ENCODE peak calls at places on chromosomes 4 and X, in four cellular contexts. One of them, this sample, is unnamed.

GRCh38 chr4:125498981-125499380 is 184.2 kb downstream of the FAT4 start:
- DNase-seq in effector memory CD4-positive, alpha-beta T cell: no peak
- DNase-seq in HCT116: no peak
- DNase-seq in OCI-LY7: no peak
- DNase-seq in this sample: no peak

GRCh38 chr4:23305026-23305425 is 584.8 kb downstream of the PPARGC1A start:
- DNase-seq in OCI-LY7: no peak
- DNase-seq in effector memory CD4-positive, alpha-beta T cell: no peak
- DNase-seq in HCT116: no peak
- DNase-seq in this sample: peak; percentile 45

GRCh38 chr4:37555324-37555723 is 130.9 kb downstream of the RELL1 start:
- DNase-seq in OCI-LY7: no peak
- DNase-seq in effector memory CD4-positive, alpha-beta T cell: no peak
- DNase-seq in HCT116: no peak
- DNase-seq in this sample: no peak

GRCh38 chr4:116020141-116020722 is 906.8 kb upstream of the NDST4 start:
- DNase-seq in OCI-LY7: peak; percentile 13
- DNase-seq in effector memory CD4-positive, alpha-beta T cell: no peak
- DNase-seq in HCT116: peak; percentile 27
- DNase-seq in this sample: no peak

GRCh38 chrX:74890676-74891430 is 34.4 kb downstream of the NEXMIF start:
- DNase-seq in OCI-LY7: no peak
- DNase-seq in effector memory CD4-positive, alpha-beta T cell: no peak
- DNase-seq in HCT116: no peak
- DNase-seq in this sample: no peak

GRCh38 chr4:91325495-91325894 is 978.3 kb upstream of the GRID2 start:
- DNase-seq in effector memory CD4-positive, alpha-beta T cell: no peak
- DNase-seq in OCI-LY7: no peak
- DNase-seq in HCT116: peak; percentile 1
- DNase-seq in this sample: peak; percentile 73

GRCh38 chrX:10393899-10394298 is 226.5 kb downstream of the MID1 start:
- DNase-seq in HCT116: no peak
- DNase-seq in OCI-LY7: no peak
- DNase-seq in effector memory CD4-positive, alpha-beta T cell: no peak
- DNase-seq in this sample: no peak

GRCh38 chrX:15413101-15413500 is 28.9 kb upstream of the VEGFD start:
- DNase-seq in effector memory CD4-positive, alpha-beta T cell: no peak
- DNase-seq in HCT116: no peak
- DNase-seq in OCI-LY7: no peak
- DNase-seq in this sample: no peak

GRCh38 chrX:101370888-101371504 is 15.0 kb downstream of the BTK start:
- DNase-seq in HCT116: no peak
- DNase-seq in OCI-LY7: peak; percentile 79
- DNase-seq in effector memory CD4-positive, alpha-beta T cell: no peak
- DNase-seq in this sample: no peak